ENCODE peak calls at places on chromosomes 7 and 10, in seven cellular contexts. O is activated CD8-positive, alpha-beta T cell treated with anti-CD3 and anti-CD28 coated beads for 36 hours; Z is HuH-7.5; I is ELR; C is HTR-8/SVneo; G is COLO829; V is nephron progenitor cell. W is an unnamed sample.

GRCh38 chr10:14820010-14820774 is 17.6 kb downstream of the CDNF start:
- DNase-seq in O (no peak), Z (no peak), I (peak), C (peak), G (no peak), V (no peak), W (peak)

GRCh38 chr10:121088524-121088923 is 237.4 kb downstream of the WDR11 start:
- DNase-seq in O (no peak), Z (no peak), I (no peak), C (no peak), G (no peak), V (peak), W (no peak)

GRCh38 chr10:110735620-110736027 is 91.5 kb downstream of the RBM20 start:
- DNase-seq in O (no peak), Z (no peak), I (no peak), C (no peak), G (no peak), V (no peak), W (no peak)

GRCh38 chr10:71985542-71986250 is 21.5 kb downstream of the CHST3 start:
- DNase-seq in O (no peak), Z (no peak), I (no peak), C (no peak), G (no peak), V (no peak), W (no peak)

GRCh38 chr7:101598422-101598957 is 30.6 kb downstream of the MYL10 start:
- DNase-seq in O (no peak), Z (no peak), I (no peak), C (no peak), G (no peak), V (peak), W (no peak)

GRCh38 chr10:128053356-128053755 is 72.9 kb downstream of the MKI67 start:
- DNase-seq in O (no peak), Z (no peak), I (no peak), C (no peak), G (no peak), V (no peak), W (no peak)

GRCh38 chr7:5557920-5558401 is 134.3 kb upstream of the TNRC18 start:
- DNase-seq in O (peak), Z (peak), I (peak), C (no peak), G (no peak), V (no peak), W (no peak)

GRCh38 chr7:19560111-19560883 is 148.5 kb downstream of the POLR1F start:
- DNase-seq in O (no peak), Z (no peak), I (peak), C (peak), G (peak), V (no peak), W (no peak)

GRCh38 chr10:56481521-56482091 is 120.5 kb upstream of the ZWINT start:
- DNase-seq in O (no peak), Z (no peak), I (no peak), C (no peak), G (no peak), V (no peak), W (no peak)

GRCh38 chr10:85319826-85320225 is 991.4 kb downstream of the CCSER2 start:
- DNase-seq in O (no peak), Z (no peak), I (no peak), C (no peak), G (no peak), V (no peak), W (peak)

GRCh38 chr10:29667191-29667590 is 32.4 kb upstream of the SVIL start:
- DNase-seq in O (no peak), Z (no peak), I (no peak), C (no peak), G (no peak), V (no peak), W (no peak)

GRCh38 chr7:91005861-91006260 is 258.4 kb upstream of the FZD1 start:
- DNase-seq in O (no peak), Z (no peak), I (no peak), C (no peak), G (no peak), V (no peak), W (no peak)

GRCh38 chr10:98361131-98361633 is 53.8 kb downstream of the PYROXD2 start:
- DNase-seq in O (peak), Z (no peak), I (peak), C (peak), G (peak), V (peak), W (peak)

GRCh38 chr7:134317434-134317833 is 704 bp upstream of the SLC35B4 start:
- DNase-seq in O (no peak), Z (no peak), I (no peak), C (no peak), G (no peak), V (no peak), W (no peak)

GRCh38 chr10:6228010-6228511 is 25.3 kb downstream of the PFKFB3 start:
- DNase-seq in O (no peak), Z (no peak), I (no peak), C (no peak), G (no peak), V (no peak), W (no peak)

GRCh38 chr10:30752481-30752881 is 122.9 kb upstream of the LYZL2 start:
- DNase-seq in O (no peak), Z (no peak), I (no peak), C (no peak), G (no peak), V (no peak), W (no peak)

GRCh38 chr7:135681758-135682157 is 19.4 kb downstream of the STMP1 start:
- DNase-seq in O (no peak), Z (no peak), I (no peak), C (no peak), G (no peak), V (no peak), W (no peak)

GRCh38 chr10:124091646-124092269 is 1.6 kb downstream of the CHST15 start:
- DNase-seq in O (peak), Z (no peak), I (no peak), C (no peak), G (no peak), V (peak), W (no peak)

GRCh38 chr10:113426181-113426837 is 126.5 kb upstream of the HABP2 start:
- DNase-seq in O (no peak), Z (no peak), I (no peak), C (no peak), G (no peak), V (no peak), W (no peak)

GRCh38 chr10:8444630-8445029 is 390.1 kb downstream of the GATA3 start:
- DNase-seq in O (peak), Z (no peak), I (no peak), C (peak), G (no peak), V (peak), W (no peak)